ENCODE peak calls at places on chromosomes 6 and 20, in eight cellular contexts. W is bronchial epithelial cell; Z is foreskin keratinocyte; O is RCC 7860; L is tibial artery; K is CD8-positive, alpha-beta T cell; D is amniotic epithelial cell; E is neuronal stem cell. Q is an unnamed sample.

GRCh38 chr20:19806806-19807691 is 49.0 kb downstream of the RIN2 start:
- DNase-seq in W (peak), Z (no peak), O (peak), L (no peak), K (no peak), D (peak), E (no peak), Q (no peak)

GRCh38 chr20:32524871-32525501 is 60.1 kb downstream of the NOL4L start:
- DNase-seq in W (no peak), Z (no peak), O (peak), L (peak), K (no peak), D (peak), E (no peak), Q (peak)

GRCh38 chr6:27143474-27144026 is 104.0 kb upstream of the PRSS16 start:
- DNase-seq in W (no peak), Z (no peak), O (no peak), L (no peak), K (no peak), D (no peak), E (no peak), Q (no peak)

GRCh38 chr20:38805502-38805957 is at the start of gene PPP1R16B:
- DNase-seq in W (no peak), Z (no peak), O (no peak), L (no peak), K (peak), D (no peak), E (peak), Q (peak)

GRCh38 chr20:57902478-57902877 is 192.7 kb upstream of the PMEPA1 start:
- DNase-seq in W (peak), Z (peak), O (peak), L (no peak), K (no peak), D (peak), E (no peak), Q (no peak)

GRCh38 chr6:152085533-152085932 is 278.1 kb downstream of the ESR1 start:
- DNase-seq in W (peak), Z (peak), O (peak), L (no peak), K (no peak), D (peak), E (no peak), Q (no peak)

GRCh38 chr6:149012040-149012545 is 265.3 kb downstream of the UST start:
- DNase-seq in W (peak), Z (peak), O (peak), L (no peak), K (no peak), D (peak), E (no peak), Q (no peak)

GRCh38 chr20:23036371-23036770 is 1.3 kb downstream of the SSTR4 start:
- DNase-seq in W (no peak), Z (no peak), O (no peak), L (no peak), K (no peak), D (no peak), E (no peak), Q (peak)

GRCh38 chr6:12013368-12013617 is 1.2 kb downstream of the HIVEP1 start:
- DNase-seq in W (no peak), Z (no peak), O (no peak), L (no peak), K (no peak), D (no peak), E (no peak), Q (no peak)

GRCh38 chr6:583639-584038 is 73.3 kb downstream of the HUS1B start:
- DNase-seq in W (no peak), Z (no peak), O (no peak), L (no peak), K (no peak), D (no peak), E (no peak), Q (no peak)

GRCh38 chr6:100730001-100730400 is 151.1 kb downstream of the ASCC3 start:
- DNase-seq in W (no peak), Z (no peak), O (no peak), L (no peak), K (no peak), D (no peak), E (no peak), Q (no peak)

GRCh38 chr6:147087641-147088040 is 116.6 kb upstream of the STXBP5 start:
- DNase-seq in W (no peak), Z (no peak), O (no peak), L (no peak), K (no peak), D (no peak), E (no peak), Q (no peak)

GRCh38 chr20:64232794-64233193 is 22.8 kb upstream of the PCMTD2 start:
- DNase-seq in W (no peak), Z (no peak), O (no peak), L (no peak), K (no peak), D (no peak), E (no peak), Q (no peak)

GRCh38 chr20:16583444-16583843 is 10.2 kb upstream of the KIF16B start:
- DNase-seq in W (no peak), Z (peak), O (no peak), L (no peak), K (no peak), D (no peak), E (no peak), Q (no peak)

GRCh38 chr6:150004783-150005717 is 20.3 kb downstream of the RAET1L start:
- DNase-seq in W (peak), Z (peak), O (peak), L (peak), K (peak), D (peak), E (peak), Q (peak)

GRCh38 chr6:14984454-14984853 is 261.4 kb upstream of the JARID2 start:
- DNase-seq in W (peak), Z (no peak), O (no peak), L (no peak), K (no peak), D (peak), E (no peak), Q (peak)

GRCh38 chr20:39036851-39037250 is 74.7 kb downstream of the DHX35 start:
- DNase-seq in W (no peak), Z (no peak), O (no peak), L (no peak), K (no peak), D (peak), E (no peak), Q (no peak)

GRCh38 chr20:63089051-63089907 is 82.5 kb upstream of the BHLHE23 start:
- DNase-seq in W (no peak), Z (no peak), O (no peak), L (peak), K (no peak), D (no peak), E (no peak), Q (peak)

GRCh38 chr6:6900566-6901204 is 207.1 kb upstream of the RREB1 start:
- DNase-seq in W (peak), Z (no peak), O (no peak), L (no peak), K (no peak), D (no peak), E (no peak), Q (no peak)

GRCh38 chr6:45001663-45002062 is 326.5 kb upstream of the RUNX2 start:
- DNase-seq in W (no peak), Z (no peak), O (no peak), L (no peak), K (no peak), D (no peak), E (no peak), Q (no peak)

GRCh38 chr6:138115877-138116660 is 8.8 kb upstream of the PERP start:
- DNase-seq in W (peak), Z (peak), O (peak), L (no peak), K (peak), D (peak), E (peak), Q (peak)

GRCh38 chr20:29873946-29874345 is 1383.5 kb upstream of the DEFB115 start:
- DNase-seq in W (peak), Z (peak), O (no peak), L (peak), K (no peak), D (peak), E (peak), Q (peak)

GRCh38 chr6:166942393-166943168 is 13.8 kb downstream of the RNASET2 start:
- DNase-seq in W (no peak), Z (no peak), O (no peak), L (no peak), K (no peak), D (peak), E (no peak), Q (no peak)

GRCh38 chr6:108200631-108201030 is 34.8 kb downstream of the NR2E1 start:
- DNase-seq in W (peak), Z (peak), O (no peak), L (no peak), K (no peak), D (no peak), E (no peak), Q (no peak)

GRCh38 chr20:61230-61629 is 26.2 kb upstream of the DEFB125 start:
- DNase-seq in W (no peak), Z (peak), O (no peak), L (no peak), K (no peak), D (no peak), E (no peak), Q (no peak)

GRCh38 chr6:26029857-26030653 is 57.2 kb upstream of the HFE start:
- DNase-seq in W (no peak), Z (no peak), O (peak), L (no peak), K (no peak), D (no peak), E (no peak), Q (no peak)

GRCh38 chr20:21166801-21167200 is 40.9 kb downstream of the KIZ start:
- DNase-seq in W (no peak), Z (no peak), O (no peak), L (no peak), K (no peak), D (no peak), E (no peak), Q (no peak)

GRCh38 chr20:1900321-1900791 is 5.1 kb downstream of the SIRPA start:
- DNase-seq in W (peak), Z (peak), O (peak), L (peak), K (no peak), D (peak), E (peak), Q (peak)

GRCh38 chr6:121434037-121434770 is 1.2 kb upstream of the GJA1 start:
- DNase-seq in W (no peak), Z (no peak), O (no peak), L (no peak), K (no peak), D (no peak), E (no peak), Q (no peak)

GRCh38 chr6:25006565-25007001 is 70.8 kb upstream of the RIPOR2 start:
- DNase-seq in W (peak), Z (peak), O (no peak), L (peak), K (no peak), D (peak), E (no peak), Q (no peak)

GRCh38 chr20:45406260-45407066 is 1.6 kb upstream of the DBNDD2 start:
- DNase-seq in W (peak), Z (peak), O (no peak), L (peak), K (no peak), D (peak), E (peak), Q (peak)

GRCh38 chr6:132499757-132500156 is 13.2 kb downstream of the STX7 start:
- DNase-seq in W (peak), Z (no peak), O (no peak), L (no peak), K (no peak), D (peak), E (no peak), Q (no peak)

GRCh38 chr6:36807750-36808149 is 31.5 kb downstream of the CPNE5 start:
- DNase-seq in W (no peak), Z (no peak), O (no peak), L (no peak), K (no peak), D (no peak), E (no peak), Q (no peak)

Q was measured in sciatic nerve.